ENCODE peak calls at places on chromosomes 12 and 14, in four cellular contexts. One of them, this sample, is unnamed.

GRCh38 chr12:103530352-103530751 is 34.6 kb upstream of the C12orf42 start:
- DNase-seq in HCT116: no peak
- DNase-seq in astrocyte of the cerebellum: no peak
- DNase-seq in cardiac fibroblast: no peak
- DNase-seq in this sample: no peak

GRCh38 chr12:52584156-52584682 is 10.6 kb upstream of the KRT74 start:
- DNase-seq in HCT116: no peak
- DNase-seq in astrocyte of the cerebellum: no peak
- DNase-seq in cardiac fibroblast: no peak
- DNase-seq in this sample: no peak

GRCh38 chr14:73248294-73248868 is 11.1 kb downstream of the PAPLN start:
- DNase-seq in HCT116: no peak
- DNase-seq in astrocyte of the cerebellum: no peak
- DNase-seq in cardiac fibroblast: no peak
- DNase-seq in this sample: peak; percentile 54

GRCh38 chr14:58455593-58456265 is 28.2 kb downstream of the KIAA0586 start:
- DNase-seq in HCT116: no peak
- DNase-seq in astrocyte of the cerebellum: no peak
- DNase-seq in cardiac fibroblast: no peak
- DNase-seq in this sample: no peak

GRCh38 chr12:65443038-65443437 is 164.6 kb downstream of the MSRB3 start:
- DNase-seq in HCT116: no peak
- DNase-seq in astrocyte of the cerebellum: no peak
- DNase-seq in cardiac fibroblast: no peak
- DNase-seq in this sample: no peak

GRCh38 chr12:1882850-1883470 is 35.5 kb downstream of the CACNA2D4 start:
- DNase-seq in HCT116: no peak
- DNase-seq in astrocyte of the cerebellum: no peak
- DNase-seq in cardiac fibroblast: no peak
- DNase-seq in this sample: no peak

GRCh38 chr14:101367421-101368261 is 193.7 kb upstream of the DIO3 start:
- DNase-seq in HCT116: no peak
- DNase-seq in astrocyte of the cerebellum: no peak
- DNase-seq in cardiac fibroblast: no peak
- DNase-seq in this sample: no peak

GRCh38 chr14:51917186-51917585 is 56.8 kb downstream of the GNG2 start:
- DNase-seq in HCT116: no peak
- DNase-seq in astrocyte of the cerebellum: no peak
- DNase-seq in cardiac fibroblast: no peak
- DNase-seq in this sample: no peak

GRCh38 chr14:68549966-68550705 is 242.7 kb downstream of the ZFP36L1 start:
- DNase-seq in HCT116: no peak
- DNase-seq in astrocyte of the cerebellum: no peak
- DNase-seq in cardiac fibroblast: peak; percentile 70
- DNase-seq in this sample: peak; percentile 76

GRCh38 chr12:69579029-69579428 is 6.2 kb upstream of the CCT2 start:
- DNase-seq in HCT116: no peak
- DNase-seq in astrocyte of the cerebellum: no peak
- DNase-seq in cardiac fibroblast: no peak
- DNase-seq in this sample: no peak

GRCh38 chr14:68392393-68393085 is 400.3 kb downstream of the ZFP36L1 start:
- DNase-seq in HCT116: no peak
- DNase-seq in astrocyte of the cerebellum: no peak
- DNase-seq in cardiac fibroblast: peak; percentile 59
- DNase-seq in this sample: peak; percentile 62

GRCh38 chr12:126027816-126028215 is 962.6 kb downstream of the AACS start:
- DNase-seq in HCT116: no peak
- DNase-seq in astrocyte of the cerebellum: no peak
- DNase-seq in cardiac fibroblast: no peak
- DNase-seq in this sample: no peak

GRCh38 chr12:11486623-11487444 is 91.5 kb upstream of the PRB2 start:
- DNase-seq in HCT116: peak; percentile 83
- DNase-seq in astrocyte of the cerebellum: peak; percentile 81
- DNase-seq in cardiac fibroblast: peak; percentile 89
- DNase-seq in this sample: peak; percentile 93

GRCh38 chr12:78387721-78388120 is 476.9 kb upstream of the SYT1 start:
- DNase-seq in HCT116: no peak
- DNase-seq in astrocyte of the cerebellum: no peak
- DNase-seq in cardiac fibroblast: no peak
- DNase-seq in this sample: no peak

GRCh38 chr12:78390920-78391319 is 473.7 kb upstream of the SYT1 start:
- DNase-seq in HCT116: no peak
- DNase-seq in astrocyte of the cerebellum: no peak
- DNase-seq in cardiac fibroblast: no peak
- DNase-seq in this sample: no peak

GRCh38 chr12:78396538-78396937 is 468.0 kb upstream of the SYT1 start:
- DNase-seq in HCT116: no peak
- DNase-seq in astrocyte of the cerebellum: no peak
- DNase-seq in cardiac fibroblast: no peak
- DNase-seq in this sample: no peak

GRCh38 chr12:78388461-78388860 is 476.1 kb upstream of the SYT1 start:
- DNase-seq in HCT116: no peak
- DNase-seq in astrocyte of the cerebellum: no peak
- DNase-seq in cardiac fibroblast: no peak
- DNase-seq in this sample: no peak

GRCh38 chr12:78392918-78393317 is 471.7 kb upstream of the SYT1 start:
- DNase-seq in HCT116: no peak
- DNase-seq in astrocyte of the cerebellum: peak; percentile 37
- DNase-seq in cardiac fibroblast: peak; percentile 20
- DNase-seq in this sample: peak; percentile 73
- TF ChIP-seq CTCF in HCT116: peak; percentile 22
- TF ChIP-seq CTCF in astrocyte of the cerebellum: peak; percentile 31
- TF ChIP-seq CTCF in cardiac fibroblast: peak; percentile 19
- TF ChIP-seq CTCF in this sample: peak; percentile 65

GRCh38 chr12:176321-177181 is 37.4 kb downstream of the SLC6A12 start:
- DNase-seq in HCT116: no peak
- DNase-seq in astrocyte of the cerebellum: no peak
- DNase-seq in cardiac fibroblast: peak; percentile 28
- DNase-seq in this sample: peak; percentile 50
- H3K4me3 ChIP-seq in HCT116: no peak overlapping the region
- H3K4me3 ChIP-seq in astrocyte of the cerebellum: no peak overlapping the region
- H3K4me3 ChIP-seq in cardiac fibroblast: no peak overlapping the region
- H3K4me3 ChIP-seq in this sample: no peak overlapping the region

GRCh38 chr14:33909380-33910084 is 41.3 kb downstream of the EGLN3 start:
- DNase-seq in HCT116: no peak
- DNase-seq in astrocyte of the cerebellum: no peak
- DNase-seq in cardiac fibroblast: no peak
- DNase-seq in this sample: no peak

GRCh38 chr14:33908540-33909223 is 42.2 kb downstream of the EGLN3 start:
- DNase-seq in HCT116: no peak
- DNase-seq in astrocyte of the cerebellum: no peak
- DNase-seq in cardiac fibroblast: no peak
- DNase-seq in this sample: no peak

GRCh38 chr14:33903369-33903768 is 47.5 kb downstream of the EGLN3 start:
- DNase-seq in HCT116: no peak
- DNase-seq in astrocyte of the cerebellum: no peak
- DNase-seq in cardiac fibroblast: no peak
- DNase-seq in this sample: no peak

GRCh38 chr14:33904609-33905008 is 46.3 kb downstream of the EGLN3 start:
- DNase-seq in HCT116: no peak
- DNase-seq in astrocyte of the cerebellum: no peak
- DNase-seq in cardiac fibroblast: no peak
- DNase-seq in this sample: no peak

GRCh38 chr14:33906968-33907367 is 43.9 kb downstream of the EGLN3 start:
- DNase-seq in HCT116: no peak
- DNase-seq in astrocyte of the cerebellum: no peak
- DNase-seq in cardiac fibroblast: no peak
- DNase-seq in this sample: no peak
- TF ChIP-seq CTCF in HCT116: no peak
- TF ChIP-seq CTCF in astrocyte of the cerebellum: no peak
- TF ChIP-seq CTCF in cardiac fibroblast: no peak
- TF ChIP-seq CTCF in this sample: no peak

DNA sequence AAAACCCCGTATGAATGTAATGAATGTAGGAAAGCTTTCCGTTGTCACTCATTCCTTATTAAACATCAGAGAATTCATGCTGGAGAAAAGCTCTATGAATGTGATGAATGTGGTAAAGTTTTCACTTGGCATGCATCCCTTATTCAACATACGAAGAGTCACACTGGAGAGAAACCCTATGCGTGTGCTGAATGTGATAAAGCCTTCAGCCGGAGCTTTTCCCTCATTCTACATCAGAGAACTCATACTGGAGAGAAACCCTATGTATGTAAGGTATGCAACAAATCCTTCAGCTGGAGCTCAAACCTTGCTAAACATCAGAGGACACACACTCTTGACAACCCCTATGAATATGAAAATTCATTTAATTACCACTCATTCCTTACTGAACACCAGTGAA is 23.8 kb downstream of the ZNF891 start:
- DNase-seq in HCT116: no peak
- DNase-seq in astrocyte of the cerebellum: no peak
- DNase-seq in cardiac fibroblast: peak; percentile 5
- DNase-seq in this sample: peak; percentile 24
- H3K4me3 ChIP-seq in HCT116: no peak overlapping the region
- H3K4me3 ChIP-seq in astrocyte of the cerebellum: no peak overlapping the region
- H3K4me3 ChIP-seq in cardiac fibroblast: no peak overlapping the region
- H3K4me3 ChIP-seq in this sample: no peak overlapping the region

GRCh38 chr12:79769860-79770485 is 79.2 kb upstream of the PAWR start:
- DNase-seq in HCT116: no peak
- DNase-seq in astrocyte of the cerebellum: no peak
- DNase-seq in cardiac fibroblast: no peak
- DNase-seq in this sample: no peak

GRCh38 chr12:79765157-79765556 is 74.4 kb upstream of the PAWR start:
- DNase-seq in HCT116: no peak
- DNase-seq in astrocyte of the cerebellum: no peak
- DNase-seq in cardiac fibroblast: no peak
- DNase-seq in this sample: no peak

GRCh38 chr12:79773896-79774295 is 83.1 kb upstream of the PAWR start:
- DNase-seq in HCT116: no peak
- DNase-seq in astrocyte of the cerebellum: no peak
- DNase-seq in cardiac fibroblast: no peak
- DNase-seq in this sample: peak; percentile 28

GRCh38 chr12:79766705-79767464 is 76.1 kb upstream of the PAWR start:
- DNase-seq in HCT116: no peak
- DNase-seq in astrocyte of the cerebellum: no peak
- DNase-seq in cardiac fibroblast: no peak
- DNase-seq in this sample: peak; percentile 53

DNA sequence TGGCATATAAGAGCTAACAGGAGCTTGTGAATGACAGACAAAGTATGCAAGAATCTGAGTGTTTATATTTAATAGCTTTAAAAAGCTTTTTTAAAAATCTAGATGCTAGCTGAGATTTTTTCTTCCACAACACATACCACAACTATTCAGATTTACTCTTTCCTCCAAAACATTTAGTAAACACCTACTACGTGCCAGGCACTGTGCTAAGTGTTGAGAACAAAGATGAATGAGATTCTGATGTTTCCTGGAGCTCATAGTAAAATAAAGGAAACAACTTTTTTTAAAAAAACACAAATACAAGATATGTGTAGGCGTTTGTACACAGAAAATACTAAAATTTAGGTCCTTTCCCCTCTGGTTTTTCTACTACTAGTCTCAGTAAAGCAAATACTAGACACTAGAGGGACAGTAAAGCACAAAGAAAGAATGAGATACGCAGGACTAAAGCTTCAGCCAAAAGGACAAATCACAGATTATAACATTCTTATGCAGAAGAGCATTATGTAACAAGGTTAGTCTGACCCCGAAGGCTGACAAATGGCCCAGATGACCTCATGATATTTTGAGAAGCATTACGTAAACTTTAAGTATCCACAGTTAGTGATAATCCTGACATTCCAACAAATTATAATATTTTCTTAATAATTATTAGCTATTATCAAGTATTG is 78.6 kb upstream of the PAWR start:
- DNase-seq in HCT116: no peak
- DNase-seq in astrocyte of the cerebellum: no peak
- DNase-seq in cardiac fibroblast: no peak
- DNase-seq in this sample: no peak
- TF ChIP-seq CTCF in HCT116: no peak
- TF ChIP-seq CTCF in astrocyte of the cerebellum: no peak
- TF ChIP-seq CTCF in cardiac fibroblast: no peak
- TF ChIP-seq CTCF in this sample: no peak

GRCh38 chr14:105472496-105472991 is 2.1 kb upstream of the CRIP2 start:
- DNase-seq in HCT116: no peak
- DNase-seq in astrocyte of the cerebellum: no peak
- DNase-seq in cardiac fibroblast: no peak
- DNase-seq in this sample: no peak

GRCh38 chr14:105471823-105472495 is 2.7 kb upstream of the CRIP2 start:
- DNase-seq in HCT116: no peak
- DNase-seq in astrocyte of the cerebellum: no peak
- DNase-seq in cardiac fibroblast: no peak
- DNase-seq in this sample: no peak

GRCh38 chr14:105473677-105474477 is 744 bp upstream of the CRIP2 start:
- DNase-seq in HCT116: peak; percentile 66
- DNase-seq in astrocyte of the cerebellum: peak; percentile 74
- DNase-seq in cardiac fibroblast: peak; percentile 93
- DNase-seq in this sample: peak; percentile 85

GRCh38 chr14:105474478-105475268 is at the start of gene CRIP2:
- DNase-seq in HCT116: no peak
- DNase-seq in astrocyte of the cerebellum: no peak
- DNase-seq in cardiac fibroblast: peak; percentile 57
- DNase-seq in this sample: no peak

GRCh38 chr14:105473033-105473676 is 1.5 kb upstream of the CRIP2 start:
- DNase-seq in HCT116: no peak
- DNase-seq in astrocyte of the cerebellum: no peak
- DNase-seq in cardiac fibroblast: no peak
- DNase-seq in this sample: no peak
- H3K4me3 ChIP-seq in HCT116: peak overlapping the region; percentile 43
- H3K4me3 ChIP-seq in astrocyte of the cerebellum: no peak overlapping the region
- H3K4me3 ChIP-seq in cardiac fibroblast: no peak overlapping the region
- H3K4me3 ChIP-seq in this sample: no peak overlapping the region

This sample was measured in choroid plexus epithelial cell.